ENCODE peak calls at places on chromosomes 1 and 21, in nine cellular contexts. H is right cardiac atrium; I is neural progenitor cell; D is mammary epithelial cell; B is activated CD4-positive, alpha-beta T cell treated with anti-CD3 and anti-CD28 coated beads for 48 hours; U is GM06990; A is T follicular helper cell; W is cardiac fibroblast; F is AG09309. O is an unnamed sample.

GRCh38 chr1:183278736-183279591 is 92.9 kb downstream of the LAMC2 start:
- DNase-seq in H (peak), I (no peak), D (peak), B (no peak), U (no peak), A (no peak), W (peak), F (peak), O (no peak)

GRCh38 chr1:62045579-62045978 is 149.1 kb upstream of the L1TD1 start:
- DNase-seq in H (no peak), I (no peak), D (peak), B (no peak), U (no peak), A (no peak), W (peak), F (no peak), O (peak)

GRCh38 chr1:206905295-206906164 is 8.3 kb downstream of the IL24 start:
- DNase-seq in H (no peak), I (no peak), D (peak), B (peak), U (no peak), A (no peak), W (peak), F (peak), O (no peak)

GRCh38 chr1:192159769-192160168 is 1.5 kb downstream of the RGS18 start:
- DNase-seq in H (no peak), I (no peak), D (no peak), B (no peak), U (no peak), A (no peak), W (no peak), F (no peak), O (no peak)

GRCh38 chr21:14548751-14549150 is 2.6 kb upstream of the SAMSN1 start:
- DNase-seq in H (no peak), I (no peak), D (peak), B (no peak), U (no peak), A (no peak), W (peak), F (no peak), O (no peak)

GRCh38 chr1:174953657-174954435 is 45.9 kb upstream of the CACYBP start:
- DNase-seq in H (no peak), I (peak), D (no peak), B (no peak), U (no peak), A (no peak), W (no peak), F (no peak), O (peak)

GRCh38 chr1:118101445-118101844 is 83.6 kb downstream of the SPAG17 start:
- DNase-seq in H (no peak), I (no peak), D (peak), B (no peak), U (no peak), A (no peak), W (no peak), F (peak), O (no peak)

GRCh38 chr1:161989108-161989507 is 34.6 kb downstream of the OLFML2B start:
- DNase-seq in H (no peak), I (no peak), D (peak), B (no peak), U (no peak), A (no peak), W (no peak), F (no peak), O (no peak)

GRCh38 chr21:42747267-42747701 is 93.9 kb downstream of the PDE9A start:
- DNase-seq in H (no peak), I (peak), D (no peak), B (no peak), U (no peak), A (no peak), W (no peak), F (no peak), O (no peak)

GRCh38 chr1:23477359-23478144 is 6.4 kb downstream of the ASAP3 start:
- DNase-seq in H (no peak), I (no peak), D (peak), B (no peak), U (no peak), A (no peak), W (no peak), F (no peak), O (no peak)

GRCh38 chr1:216462061-216462775 is 39.0 kb upstream of the USH2A start:
- DNase-seq in H (no peak), I (no peak), D (no peak), B (no peak), U (no peak), A (no peak), W (peak), F (no peak), O (no peak)

GRCh38 chr1:154431586-154432373 is 26.6 kb downstream of the IL6R start:
- DNase-seq in H (peak), I (no peak), D (peak), B (peak), U (no peak), A (no peak), W (peak), F (peak), O (no peak)

GRCh38 chr1:65050735-65051134 is 84.4 kb upstream of the JAK1 start:
- DNase-seq in H (no peak), I (no peak), D (no peak), B (no peak), U (no peak), A (no peak), W (no peak), F (no peak), O (no peak)

GRCh38 chr1:224933584-224933983 is 4.1 kb downstream of the DNAH14 start:
- DNase-seq in H (no peak), I (no peak), D (no peak), B (no peak), U (no peak), A (no peak), W (no peak), F (no peak), O (no peak)

GRCh38 chr1:227916655-227917054 is 31.1 kb downstream of the WNT9A start:
- DNase-seq in H (no peak), I (no peak), D (no peak), B (no peak), U (no peak), A (no peak), W (no peak), F (no peak), O (no peak)

GRCh38 chr1:77874804-77875445 is 13.5 kb upstream of the NEXN start:
- DNase-seq in H (no peak), I (no peak), D (peak), B (no peak), U (no peak), A (no peak), W (no peak), F (no peak), O (no peak)

GRCh38 chr1:177228721-177229088 is 57.9 kb downstream of the BRINP2 start:
- DNase-seq in H (no peak), I (no peak), D (peak), B (no peak), U (no peak), A (no peak), W (no peak), F (peak), O (no peak)

GRCh38 chr1:22229374-22229773 is 86.5 kb upstream of the WNT4 start:
- DNase-seq in H (no peak), I (no peak), D (peak), B (no peak), U (no peak), A (no peak), W (peak), F (no peak), O (no peak)

GRCh38 chr1:8332806-8333205 is 14.9 kb downstream of the SLC45A1 start:
- DNase-seq in H (no peak), I (no peak), D (no peak), B (no peak), U (no peak), A (no peak), W (no peak), F (no peak), O (no peak)

GRCh38 chr1:201419737-201420607 is 1.6 kb downstream of the TNNI1 start:
- DNase-seq in H (no peak), I (no peak), D (no peak), B (no peak), U (no peak), A (no peak), W (peak), F (no peak), O (no peak)

GRCh38 chr1:225451340-225451739 is 23.5 kb upstream of the LBR start:
- DNase-seq in H (no peak), I (no peak), D (peak), B (no peak), U (no peak), A (no peak), W (no peak), F (no peak), O (peak)

GRCh38 chr1:245085508-245086095 is 69.2 kb upstream of the KIF26B start:
- DNase-seq in H (no peak), I (no peak), D (peak), B (no peak), U (no peak), A (no peak), W (peak), F (peak), O (no peak)

GRCh38 chr1:32900956-32901822 is at the start of gene TMEM54:
- DNase-seq in H (peak), I (peak), D (peak), B (no peak), U (no peak), A (no peak), W (no peak), F (no peak), O (peak)

GRCh38 chr1:25477448-25478034 is 46.8 kb downstream of the MACO1 start:
- DNase-seq in H (no peak), I (no peak), D (peak), B (no peak), U (no peak), A (no peak), W (no peak), F (no peak), O (no peak)

GRCh38 chr1:202807926-202808757 is at the start of gene KDM5B:
- DNase-seq in H (peak), I (peak), D (peak), B (peak), U (peak), A (peak), W (peak), F (peak), O (peak)

GRCh38 chr1:236514703-236515442 is 8.9 kb upstream of the LGALS8 start:
- DNase-seq in H (no peak), I (no peak), D (no peak), B (no peak), U (no peak), A (no peak), W (no peak), F (no peak), O (no peak)

GRCh38 chr1:164746677-164747076 is 187.7 kb downstream of the PBX1 start:
- DNase-seq in H (no peak), I (no peak), D (no peak), B (no peak), U (no peak), A (no peak), W (peak), F (no peak), O (no peak)

GRCh38 chr1:109959974-109960744 is 24.4 kb upstream of the AHCYL1 start:
- DNase-seq in H (no peak), I (peak), D (peak), B (no peak), U (no peak), A (no peak), W (peak), F (peak), O (no peak)

GRCh38 chr1:229815076-229815475 is 189.0 kb downstream of the URB2 start:
- DNase-seq in H (no peak), I (peak), D (no peak), B (no peak), U (no peak), A (no peak), W (no peak), F (no peak), O (no peak)

GRCh38 chr1:193565971-193566577 is 379.7 kb upstream of the B3GALT2 start:
- DNase-seq in H (no peak), I (no peak), D (no peak), B (no peak), U (no peak), A (no peak), W (no peak), F (no peak), O (no peak)

GRCh38 chr1:26281971-26282693 is 2.2 kb downstream of the SH3BGRL3 start:
- DNase-seq in H (peak), I (peak), D (no peak), B (no peak), U (no peak), A (no peak), W (peak), F (no peak), O (no peak)

GRCh38 chr1:64962447-64962846 is 3.9 kb downstream of the JAK1 start:
- DNase-seq in H (no peak), I (no peak), D (peak), B (peak), U (peak), A (no peak), W (no peak), F (no peak), O (no peak)

GRCh38 chr1:225824522-225824921 is 14.6 kb downstream of the EPHX1 start:
- DNase-seq in H (no peak), I (peak), D (no peak), B (no peak), U (no peak), A (no peak), W (no peak), F (no peak), O (no peak)

GRCh38 chr21:17602874-17603273 is 9.8 kb downstream of the BTG3 start:
- DNase-seq in H (no peak), I (no peak), D (peak), B (no peak), U (no peak), A (no peak), W (peak), F (peak), O (no peak)

O was measured in D341Med.